ENCODE peak calls at places on chromosomes 5 and 9, in seven cellular contexts. Q is heart right ventricle, S is hepatocyte, N is right lobe of liver, R is cardiac muscle cell, V is IMR-90, X is WERI-Rb-1. I is an unnamed sample.

GRCh38 chr5:74630387-74631087 is 10.0 kb downstream of the ENC1 start:
- DNase-seq in Q (no peak), S (no peak), N (no peak), R (no peak), V (peak; percentile 95), X (no peak), I (no peak)

GRCh38 chr9:19379697-19380046 is 364 bp downstream of the RPS6 start:
- DNase-seq in Q (peak; percentile 50), S (peak; percentile 44), N (no peak), R (no peak), V (peak; percentile 16), X (no peak), I (peak; percentile 60)

GRCh38 chr9:116901260-116901659 is 214.2 kb downstream of the TRIM32 start:
- DNase-seq in Q (no peak), S (no peak), N (no peak), R (no peak), V (peak; percentile 8), X (no peak), I (no peak)

GRCh38 chr5:76601470-76601869 is 21.7 kb downstream of the F2RL2 start:
- DNase-seq in Q (no peak), S (peak; percentile 77), N (no peak), R (peak; percentile 79), V (peak; percentile 80), X (no peak), I (peak; percentile 81)

GRCh38 chr5:108054349-108054748 is 327.5 kb downstream of the FBXL17 start:
- DNase-seq in Q (no peak), S (no peak), N (no peak), R (no peak), V (no peak), X (no peak), I (no peak)

GRCh38 chr9:129231759-129232158 is 53.7 kb upstream of the IER5L start:
- DNase-seq in Q (no peak), S (no peak), N (peak; percentile 47), R (no peak), V (no peak), X (no peak), I (no peak)

GRCh38 chr9:96061293-96061987 is 185.9 kb downstream of the ERCC6L2 start:
- DNase-seq in Q (no peak), S (peak; percentile 65), N (no peak), R (peak; percentile 30), V (peak; percentile 41), X (peak; percentile 53), I (peak; percentile 50)

GRCh38 chr9:129287595-129288305 is 109.7 kb upstream of the IER5L start:
- DNase-seq in Q (no peak), S (no peak), N (peak; percentile 51), R (peak; percentile 42), V (no peak), X (peak; percentile 6), I (no peak)

GRCh38 chr5:115179959-115180709 is 10.4 kb upstream of the TRIM36 start:
- DNase-seq in Q (peak; percentile 18), S (peak; percentile 35), N (no peak), R (peak; percentile 70), V (peak; percentile 4), X (no peak), I (peak; percentile 92)

GRCh38 chr5:170571885-170572284 is 68.1 kb downstream of the KCNIP1 start:
- DNase-seq in Q (no peak), S (no peak), N (no peak), R (no peak), V (no peak), X (no peak), I (no peak)

GRCh38 chr5:116546033-116546742 is 28.4 kb downstream of the SEMA6A start:
- DNase-seq in Q (no peak), S (peak; percentile 80), N (no peak), R (no peak), V (no peak), X (no peak), I (no peak)

GRCh38 chr9:113886933-113887332 is 10.8 kb downstream of the ZNF618 start:
- DNase-seq in Q (no peak), S (no peak), N (no peak), R (no peak), V (no peak), X (no peak), I (no peak)

GRCh38 chr9:17135578-17135904 is 701 bp downstream of the CNTLN start:
- DNase-seq in Q (no peak), S (no peak), N (peak; percentile 65), R (no peak), V (no peak), X (no peak), I (no peak)

GRCh38 chr5:169126376-169127043 is 174.4 kb downstream of the SLIT3 start:
- DNase-seq in Q (no peak), S (no peak), N (no peak), R (no peak), V (no peak), X (no peak), I (no peak)

GRCh38 chr9:18142964-18143363 is 331.0 kb upstream of the ADAMTSL1 start:
- DNase-seq in Q (no peak), S (peak; percentile 32), N (no peak), R (no peak), V (no peak), X (no peak), I (peak; percentile 31)

GRCh38 chr5:37721447-37721871 is 118.4 kb downstream of the GDNF start:
- DNase-seq in Q (no peak), S (no peak), N (no peak), R (no peak), V (peak; percentile 36), X (no peak), I (no peak)

GRCh38 chr9:21615446-21615845 is 133.3 kb upstream of the IFNE start:
- DNase-seq in Q (no peak), S (no peak), N (no peak), R (no peak), V (peak; percentile 19), X (no peak), I (no peak)

GRCh38 chr9:63816742-63817621 is 1468.0 kb downstream of the FOXD4L5 start:
- DNase-seq in Q (peak; percentile 86), S (peak; percentile 91), N (peak; percentile 88), R (peak; percentile 68), V (peak; percentile 82), X (peak; percentile 32), I (peak; percentile 95)

GRCh38 chr9:137064027-137064879 is 6.1 kb downstream of the SAPCD2 start:
- DNase-seq in Q (peak; percentile 82), S (peak; percentile 71), N (peak; percentile 82), R (peak; percentile 67), V (no peak), X (peak; percentile 78), I (peak; percentile 72)

GRCh38 chr9:88676644-88677043 is 141.7 kb downstream of the NXNL2 start:
- DNase-seq in Q (no peak), S (no peak), N (no peak), R (no peak), V (no peak), X (no peak), I (no peak)

GRCh38 chr5:169416583-169417196 is 115.8 kb upstream of the SLIT3 start:
- DNase-seq in Q (peak; percentile 43), S (peak; percentile 21), N (no peak), R (no peak), V (peak; percentile 46), X (peak; percentile 8), I (peak; percentile 72)

GRCh38 chr9:28808042-28808441 is 1234.8 kb upstream of the C9orf72 start:
- DNase-seq in Q (no peak), S (peak; percentile 11), N (no peak), R (no peak), V (no peak), X (no peak), I (no peak)

GRCh38 chr9:88745281-88746001 is 210.5 kb downstream of the NXNL2 start:
- DNase-seq in Q (no peak), S (peak; percentile 66), N (no peak), R (peak; percentile 63), V (peak; percentile 95), X (no peak), I (no peak)

GRCh38 chr5:11139471-11139870 is 378.4 kb upstream of the DAP start:
- DNase-seq in Q (no peak), S (no peak), N (no peak), R (peak; percentile 10), V (no peak), X (no peak), I (no peak)

GRCh38 chr9:128456613-128457061 is 831 bp downstream of the ODF2 start:
- DNase-seq in Q (peak; percentile 68), S (peak; percentile 81), N (peak; percentile 65), R (peak; percentile 74), V (peak; percentile 58), X (peak; percentile 84), I (peak; percentile 87)

GRCh38 chr9:97981828-97982164 is 1.3 kb upstream of the ANP32B start:
- DNase-seq in Q (no peak), S (no peak), N (no peak), R (no peak), V (no peak), X (no peak), I (no peak)

GRCh38 chr9:27078685-27079084 is 30.3 kb upstream of the TEK start:
- DNase-seq in Q (no peak), S (no peak), N (no peak), R (no peak), V (no peak), X (no peak), I (no peak)

GRCh38 chr9:137295313-137296213 is 6.5 kb downstream of the NRARP start:
- DNase-seq in Q (peak; percentile 55), S (peak; percentile 82), N (no peak), R (peak; percentile 64), V (no peak), X (no peak), I (peak; percentile 84)

GRCh38 chr5:88680253-88681132 is 202.5 kb downstream of the MEF2C start:
- DNase-seq in Q (peak; percentile 77), S (peak; percentile 85), N (peak; percentile 82), R (peak; percentile 84), V (peak; percentile 14), X (peak; percentile 79), I (peak; percentile 88)

GRCh38 chr9:132242621-132243155 is 80.8 kb downstream of the NTNG2 start:
- DNase-seq in Q (no peak), S (no peak), N (no peak), R (no peak), V (no peak), X (peak; percentile 55), I (peak; percentile 54)
- H3K27me3 ChIP-seq in Q (peaks cover 12% of the 10 kb centered on the region), S (no peaks in the 10 kb centered on the region), N (no peaks in the 10 kb centered on the region), R (peaks cover 31% of the 10 kb centered on the region), V (peaks cover 62% of the 10 kb centered on the region), X (no peaks in the 10 kb centered on the region), I (peaks cover 56% of the 10 kb centered on the region)

GRCh38 chr9:109399258-109399767 is 78.5 kb upstream of the EPB41L4B start:
- DNase-seq in Q (no peak), S (no peak), N (no peak), R (no peak), V (no peak), X (no peak), I (no peak)
- H3K27ac ChIP-seq in Q (no peak overlapping the region), S (no peak overlapping the region), N (no peak overlapping the region), R (no peak overlapping the region), V (no peak overlapping the region), X (no peak overlapping the region), I (no peak overlapping the region)

DNA sequence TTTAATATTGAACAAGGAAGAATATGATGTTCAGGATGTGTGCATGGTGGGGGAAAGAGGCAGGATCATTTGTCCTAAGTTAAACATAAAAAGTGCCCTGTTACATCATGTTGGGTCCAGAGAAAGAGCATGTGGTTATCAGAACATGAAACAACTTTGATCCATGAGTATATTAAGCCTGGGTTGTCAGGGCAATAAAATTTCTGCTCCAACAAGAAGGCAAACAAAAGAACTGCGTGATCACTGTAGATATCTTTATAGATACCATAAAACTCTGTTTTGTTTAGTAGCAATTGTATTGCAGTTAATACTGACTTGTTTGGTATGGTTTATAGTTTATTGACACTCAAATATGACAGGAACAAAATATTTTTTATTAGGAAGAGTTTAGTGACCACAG is 35.2 kb downstream of the PCA3 start:
- DNase-seq in Q (no peak), S (peak; percentile 27), N (no peak), R (no peak), V (no peak), X (no peak), I (no peak)
- TF ChIP-seq CTCF in Q (no peak), S (no peak), N (no peak), R (no peak), V (no peak), X (no peak), I (no peak)

GRCh38 chr9:126647585-126648110 is 33.9 kb downstream of the LMX1B start:
- DNase-seq in Q (peak; percentile 33), S (no peak), N (no peak), R (no peak), V (no peak), X (no peak), I (no peak)
- H3K27me3 ChIP-seq in Q (peaks cover 89% of the 10 kb centered on the region), S (peaks cover 85% of the 10 kb centered on the region), N (no peaks in the 10 kb centered on the region), R (peaks cover 100% of the 10 kb centered on the region), V (peaks cover 97% of the 10 kb centered on the region), X (no peaks in the 10 kb centered on the region), I (peaks cover 99% of the 10 kb centered on the region)